ENCODE peak calls at places on chromosomes 7 and 10, in nine cellular contexts. One of them, this sample, is unnamed.

GRCh38 chr7:77802557-77803410 is 4.2 kb downstream of the PHTF2 start:
- DNase-seq in kidney epithelial cell: no peak
- DNase-seq in left ventricle myocardium inferior: no peak
- DNase-seq in astrocyte of the spinal cord: no peak
- DNase-seq in ovary: no peak
- DNase-seq in psoas muscle: no peak
- DNase-seq in adrenal gland: no peak
- DNase-seq in activated B cell treated with CpG ODN at 0.5 μM for 24 hours: no peak
- DNase-seq in A673: no peak
- DNase-seq in this sample: no peak

GRCh38 chr10:43155716-43156115 is 17.5 kb downstream of the CSGALNACT2 start:
- DNase-seq in A673: no peak
- DNase-seq in adrenal gland: no peak
- DNase-seq in activated B cell treated with CpG ODN at 0.5 μM for 24 hours: no peak
- DNase-seq in psoas muscle: no peak
- DNase-seq in kidney epithelial cell: no peak
- DNase-seq in left ventricle myocardium inferior: no peak
- DNase-seq in astrocyte of the spinal cord: no peak
- DNase-seq in ovary: no peak
- DNase-seq in this sample: no peak

GRCh38 chr10:80357000-80357803 is 621 bp downstream of the DYDC2 start:
- DNase-seq in activated B cell treated with CpG ODN at 0.5 μM for 24 hours: no peak
- DNase-seq in kidney epithelial cell: no peak
- DNase-seq in astrocyte of the spinal cord: no peak
- DNase-seq in left ventricle myocardium inferior: no peak
- DNase-seq in psoas muscle: no peak
- DNase-seq in ovary: peak; percentile 22
- DNase-seq in adrenal gland: no peak
- DNase-seq in A673: peak; percentile 17
- DNase-seq in this sample: no peak

GRCh38 chr7:19161671-19162070 is 16.4 kb upstream of the FERD3L start:
- DNase-seq in A673: no peak
- DNase-seq in left ventricle myocardium inferior: no peak
- DNase-seq in activated B cell treated with CpG ODN at 0.5 μM for 24 hours: no peak
- DNase-seq in kidney epithelial cell: no peak
- DNase-seq in psoas muscle: no peak
- DNase-seq in astrocyte of the spinal cord: no peak
- DNase-seq in ovary: no peak
- DNase-seq in adrenal gland: no peak
- DNase-seq in this sample: no peak

GRCh38 chr7:12802070-12802469 is 114.6 kb downstream of the ARL4A start:
- DNase-seq in psoas muscle: no peak
- DNase-seq in astrocyte of the spinal cord: no peak
- DNase-seq in adrenal gland: no peak
- DNase-seq in kidney epithelial cell: no peak
- DNase-seq in activated B cell treated with CpG ODN at 0.5 μM for 24 hours: no peak
- DNase-seq in left ventricle myocardium inferior: no peak
- DNase-seq in A673: no peak
- DNase-seq in ovary: no peak
- DNase-seq in this sample: no peak

GRCh38 chr7:75995996-75996395 is 1.6 kb upstream of the TMEM120A start:
- DNase-seq in ovary: peak; percentile 26
- DNase-seq in adrenal gland: no peak
- DNase-seq in psoas muscle: no peak
- DNase-seq in kidney epithelial cell: no peak
- DNase-seq in A673: no peak
- DNase-seq in activated B cell treated with CpG ODN at 0.5 μM for 24 hours: no peak
- DNase-seq in astrocyte of the spinal cord: no peak
- DNase-seq in left ventricle myocardium inferior: no peak
- DNase-seq in this sample: no peak

GRCh38 chr7:157089100-157089510 is 49.6 kb upstream of the UBE3C start:
- DNase-seq in activated B cell treated with CpG ODN at 0.5 μM for 24 hours: no peak
- DNase-seq in adrenal gland: no peak
- DNase-seq in psoas muscle: no peak
- DNase-seq in kidney epithelial cell: no peak
- DNase-seq in astrocyte of the spinal cord: no peak
- DNase-seq in A673: no peak
- DNase-seq in left ventricle myocardium inferior: no peak
- DNase-seq in ovary: no peak
- DNase-seq in this sample: no peak

GRCh38 chr10:106913294-106913693 is 251.2 kb downstream of the SORCS1 start:
- DNase-seq in astrocyte of the spinal cord: no peak
- DNase-seq in A673: peak; percentile 50
- DNase-seq in adrenal gland: no peak
- DNase-seq in left ventricle myocardium inferior: no peak
- DNase-seq in activated B cell treated with CpG ODN at 0.5 μM for 24 hours: no peak
- DNase-seq in kidney epithelial cell: no peak
- DNase-seq in ovary: no peak
- DNase-seq in psoas muscle: no peak
- DNase-seq in this sample: no peak

GRCh38 chr10:87845624-87846377 is 17.5 kb downstream of the KLLN start:
- DNase-seq in A673: no peak
- DNase-seq in astrocyte of the spinal cord: peak; percentile 82
- DNase-seq in left ventricle myocardium inferior: no peak
- DNase-seq in kidney epithelial cell: peak; percentile 83
- DNase-seq in ovary: no peak
- DNase-seq in adrenal gland: no peak
- DNase-seq in psoas muscle: no peak
- DNase-seq in activated B cell treated with CpG ODN at 0.5 μM for 24 hours: no peak
- DNase-seq in this sample: no peak

GRCh38 chr10:114754445-114755320 is 66.9 kb upstream of the FHIP2A start:
- DNase-seq in left ventricle myocardium inferior: no peak
- DNase-seq in A673: no peak
- DNase-seq in kidney epithelial cell: no peak
- DNase-seq in astrocyte of the spinal cord: peak; percentile 50
- DNase-seq in activated B cell treated with CpG ODN at 0.5 μM for 24 hours: no peak
- DNase-seq in ovary: no peak
- DNase-seq in adrenal gland: no peak
- DNase-seq in psoas muscle: no peak
- DNase-seq in this sample: no peak

GRCh38 chr7:44077061-44077460 is 5.3 kb downstream of the POLM start:
- DNase-seq in kidney epithelial cell: no peak
- DNase-seq in adrenal gland: peak; percentile 12
- DNase-seq in left ventricle myocardium inferior: no peak
- DNase-seq in activated B cell treated with CpG ODN at 0.5 μM for 24 hours: no peak
- DNase-seq in ovary: peak; percentile 10
- DNase-seq in psoas muscle: peak; percentile 29
- DNase-seq in A673: no peak
- DNase-seq in astrocyte of the spinal cord: no peak
- DNase-seq in this sample: no peak

GRCh38 chr7:44076101-44076895 is 6.0 kb downstream of the POLM start:
- DNase-seq in kidney epithelial cell: no peak
- DNase-seq in psoas muscle: no peak
- DNase-seq in activated B cell treated with CpG ODN at 0.5 μM for 24 hours: no peak
- DNase-seq in A673: no peak
- DNase-seq in astrocyte of the spinal cord: no peak
- DNase-seq in ovary: peak; percentile 21
- DNase-seq in adrenal gland: peak; percentile 43
- DNase-seq in left ventricle myocardium inferior: no peak
- DNase-seq in this sample: no peak

GRCh38 chr7:44074349-44074695 is 8.0 kb downstream of the POLM start:
- DNase-seq in activated B cell treated with CpG ODN at 0.5 μM for 24 hours: no peak
- DNase-seq in left ventricle myocardium inferior: no peak
- DNase-seq in A673: no peak
- DNase-seq in adrenal gland: no peak
- DNase-seq in ovary: no peak
- DNase-seq in astrocyte of the spinal cord: no peak
- DNase-seq in psoas muscle: no peak
- DNase-seq in kidney epithelial cell: no peak
- DNase-seq in this sample: no peak

GRCh38 chr7:44073664-44074348 is 8.4 kb upstream of the PGAM2 start:
- DNase-seq in ovary: no peak
- DNase-seq in A673: no peak
- DNase-seq in adrenal gland: peak; percentile 77
- DNase-seq in psoas muscle: peak; percentile 92
- DNase-seq in astrocyte of the spinal cord: peak; percentile 43
- DNase-seq in activated B cell treated with CpG ODN at 0.5 μM for 24 hours: peak; percentile 77
- DNase-seq in kidney epithelial cell: no peak
- DNase-seq in left ventricle myocardium inferior: peak; percentile 82
- DNase-seq in this sample: peak; percentile 87

DNA sequence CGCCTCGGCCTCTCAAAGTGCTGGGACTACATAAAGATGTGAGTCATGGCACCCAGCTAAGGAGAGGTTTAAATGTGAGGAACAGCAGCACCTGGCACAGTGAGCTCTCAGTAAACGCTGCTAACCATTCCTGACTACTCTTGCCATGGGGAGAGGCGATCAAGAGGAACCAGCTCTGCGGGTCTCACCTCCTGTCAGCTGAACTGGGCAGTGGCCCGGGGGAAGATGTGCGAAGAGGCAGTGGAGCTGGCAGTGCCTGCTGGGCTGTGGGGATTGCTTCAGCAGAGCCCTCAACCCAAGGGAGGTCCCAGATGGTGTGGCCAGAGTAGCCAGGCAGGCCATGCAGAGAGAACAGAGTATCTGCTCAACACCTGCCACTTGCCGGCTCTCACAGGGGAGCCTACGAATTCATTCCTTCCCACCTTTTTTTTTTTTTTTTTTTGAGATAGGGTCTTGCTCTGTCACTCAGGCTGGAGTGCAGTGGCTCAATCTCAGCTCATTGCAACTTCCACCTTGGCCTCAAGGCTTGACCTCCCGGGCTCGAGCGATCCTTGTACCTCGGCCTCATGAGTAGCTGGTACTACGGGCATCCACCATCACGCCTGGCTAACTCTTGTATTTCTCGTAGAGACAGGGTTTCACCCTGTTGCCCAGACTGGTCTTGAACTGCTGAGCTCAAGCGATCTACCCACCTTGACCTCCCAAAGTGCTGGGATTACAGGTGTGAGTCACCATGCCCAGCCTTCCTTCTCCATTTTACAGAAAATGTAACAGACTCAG is 6.8 kb downstream of the POLM start:
- DNase-seq in ovary: no peak
- DNase-seq in kidney epithelial cell: no peak
- DNase-seq in astrocyte of the spinal cord: no peak
- DNase-seq in adrenal gland: peak; percentile 9
- DNase-seq in A673: no peak
- DNase-seq in activated B cell treated with CpG ODN at 0.5 μM for 24 hours: no peak
- DNase-seq in psoas muscle: no peak
- DNase-seq in left ventricle myocardium inferior: no peak
- DNase-seq in this sample: no peak
- TF ChIP-seq CTCF in ovary: no peak
- TF ChIP-seq CTCF in kidney epithelial cell: no peak
- TF ChIP-seq CTCF in astrocyte of the spinal cord: no peak
- TF ChIP-seq CTCF in adrenal gland: no peak
- TF ChIP-seq CTCF in A673: no peak
- TF ChIP-seq CTCF in activated B cell treated with CpG ODN at 0.5 μM for 24 hours: no peak
- TF ChIP-seq CTCF in psoas muscle: no peak
- TF ChIP-seq CTCF in left ventricle myocardium inferior: no peak
- TF ChIP-seq CTCF in this sample: no peak

DNA sequence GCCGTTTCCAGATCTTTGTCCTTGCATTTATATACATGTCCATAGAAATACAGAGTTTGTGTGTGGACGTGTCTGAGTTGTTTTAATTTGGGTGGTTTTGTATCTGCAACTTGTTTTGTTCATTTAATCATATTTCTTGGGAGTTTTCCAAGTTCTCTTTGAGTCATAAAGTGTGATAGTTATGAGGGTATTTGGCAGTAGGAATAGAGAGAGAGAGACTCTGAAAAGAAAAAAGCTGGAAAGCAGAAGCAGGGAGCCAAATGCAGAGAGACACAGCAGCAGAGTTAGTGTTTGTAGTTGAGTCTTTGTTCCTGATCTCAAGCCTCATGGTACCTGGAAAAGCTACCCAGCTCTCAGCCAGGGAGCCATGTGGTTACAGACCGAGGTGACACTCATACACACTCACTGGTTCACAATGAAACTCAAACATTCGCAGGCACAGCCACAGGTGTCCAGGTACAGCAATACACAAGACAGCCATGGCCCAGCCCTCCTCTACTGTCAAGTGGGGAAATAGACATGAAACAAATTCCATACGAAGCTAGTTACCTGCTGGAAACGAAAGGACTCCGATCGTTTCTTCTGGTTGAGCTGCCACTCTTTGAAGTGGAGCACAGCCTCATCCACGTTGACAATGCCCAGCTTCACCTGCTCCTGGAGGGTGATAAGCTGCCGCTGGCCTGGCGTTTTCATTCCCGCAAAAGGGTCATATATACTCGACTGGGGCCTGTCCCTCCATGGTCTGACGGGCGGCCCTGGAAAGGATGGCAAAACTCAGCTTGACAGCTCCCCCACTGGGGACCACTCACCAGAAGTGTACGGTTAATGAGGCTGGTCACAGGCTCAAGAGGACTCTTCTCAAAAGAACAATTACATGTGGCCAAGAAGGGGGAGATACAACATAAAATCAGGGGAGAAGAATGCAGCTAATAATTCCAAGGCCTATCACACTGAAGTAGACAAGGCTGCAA is 33.3 kb upstream of the TM9SF3 start:
- DNase-seq in A673: no peak
- DNase-seq in adrenal gland: peak; percentile 21
- DNase-seq in ovary: no peak
- DNase-seq in astrocyte of the spinal cord: no peak
- DNase-seq in kidney epithelial cell: no peak
- DNase-seq in activated B cell treated with CpG ODN at 0.5 μM for 24 hours: no peak
- DNase-seq in left ventricle myocardium inferior: no peak
- DNase-seq in psoas muscle: no peak
- DNase-seq in this sample: no peak
- TF ChIP-seq CTCF in A673: no peak
- TF ChIP-seq CTCF in adrenal gland: no peak
- TF ChIP-seq CTCF in ovary: no peak
- TF ChIP-seq CTCF in astrocyte of the spinal cord: no peak
- TF ChIP-seq CTCF in kidney epithelial cell: no peak
- TF ChIP-seq CTCF in activated B cell treated with CpG ODN at 0.5 μM for 24 hours: no peak
- TF ChIP-seq CTCF in left ventricle myocardium inferior: no peak
- TF ChIP-seq CTCF in psoas muscle: no peak
- TF ChIP-seq CTCF in this sample: no peak

GRCh38 chr7:55536619-55537457 is 35.5 kb downstream of the VOPP1 start:
- DNase-seq in A673: no peak
- DNase-seq in astrocyte of the spinal cord: no peak
- DNase-seq in kidney epithelial cell: no peak
- DNase-seq in ovary: no peak
- DNase-seq in left ventricle myocardium inferior: no peak
- DNase-seq in psoas muscle: no peak
- DNase-seq in adrenal gland: no peak
- DNase-seq in activated B cell treated with CpG ODN at 0.5 μM for 24 hours: no peak
- DNase-seq in this sample: no peak
- TF ChIP-seq CTCF in A673: no peak
- TF ChIP-seq CTCF in astrocyte of the spinal cord: no peak
- TF ChIP-seq CTCF in kidney epithelial cell: no peak
- TF ChIP-seq CTCF in ovary: no peak
- TF ChIP-seq CTCF in left ventricle myocardium inferior: no peak
- TF ChIP-seq CTCF in psoas muscle: no peak
- TF ChIP-seq CTCF in adrenal gland: no peak
- TF ChIP-seq CTCF in activated B cell treated with CpG ODN at 0.5 μM for 24 hours: no peak
- TF ChIP-seq CTCF in this sample: no peak

DNA sequence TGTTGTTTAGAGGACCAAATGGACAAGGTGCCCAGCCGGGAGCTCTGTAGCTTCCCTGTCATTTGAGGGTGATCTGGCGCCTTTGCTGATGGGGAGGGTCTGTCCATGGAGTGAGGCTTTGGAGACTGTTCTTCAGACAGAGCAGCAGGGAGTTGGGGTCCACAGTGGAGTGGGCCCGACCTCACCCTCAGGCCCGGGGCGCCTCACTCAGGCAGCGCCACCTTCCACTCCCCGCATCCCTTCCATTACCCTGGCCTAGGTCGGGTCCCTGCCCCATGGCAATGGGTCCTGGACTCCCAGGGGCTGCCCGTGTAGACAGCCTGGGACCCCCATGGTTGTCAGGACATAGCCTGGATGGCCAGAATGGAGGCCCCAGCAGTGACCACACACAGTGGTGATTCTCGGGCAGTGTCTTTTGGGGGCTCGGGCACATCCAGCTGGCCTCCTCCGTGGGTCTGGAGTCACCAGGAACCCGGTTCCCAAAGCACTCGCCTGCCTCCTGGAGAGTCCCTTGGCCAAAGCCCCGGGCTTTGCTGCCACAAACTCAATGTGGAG is 38.5 kb downstream of the TCERG1L start:
- DNase-seq in A673: no peak
- DNase-seq in kidney epithelial cell: no peak
- DNase-seq in adrenal gland: no peak
- DNase-seq in left ventricle myocardium inferior: no peak
- DNase-seq in astrocyte of the spinal cord: no peak
- DNase-seq in activated B cell treated with CpG ODN at 0.5 μM for 24 hours: no peak
- DNase-seq in psoas muscle: no peak
- DNase-seq in ovary: no peak
- DNase-seq in this sample: no peak
- TF ChIP-seq CTCF in A673: no peak
- TF ChIP-seq CTCF in kidney epithelial cell: no peak
- TF ChIP-seq CTCF in adrenal gland: no peak
- TF ChIP-seq CTCF in left ventricle myocardium inferior: no peak
- TF ChIP-seq CTCF in astrocyte of the spinal cord: no peak
- TF ChIP-seq CTCF in activated B cell treated with CpG ODN at 0.5 μM for 24 hours: no peak
- TF ChIP-seq CTCF in psoas muscle: no peak
- TF ChIP-seq CTCF in ovary: no peak
- TF ChIP-seq CTCF in this sample: no peak

This sample was measured in GM13976.